ENCODE peak calls at places on chromosomes 1 and 21, in four cellular contexts. One of them, this sample, is unnamed.

GRCh38 chr1:99886841-99887240 is 36.7 kb downstream of the AGL start:
- DNase-seq in GM12878: no peak
- DNase-seq in HepG2: no peak
- DNase-seq in K562: no peak
- DNase-seq in this sample: no peak

GRCh38 chr1:115702993-115703392 is 61.2 kb downstream of the VANGL1 start:
- DNase-seq in GM12878: no peak
- DNase-seq in K562: no peak
- DNase-seq in HepG2: no peak
- DNase-seq in this sample: no peak

GRCh38 chr1:161082996-161083742 is 6.2 kb downstream of the NECTIN4 start:
- DNase-seq in K562: peak
- DNase-seq in GM12878: no peak
- DNase-seq in HepG2: peak
- DNase-seq in this sample: peak

GRCh38 chr1:181134543-181135461 is 46.3 kb downstream of the IER5 start:
- DNase-seq in K562: no peak
- DNase-seq in HepG2: no peak
- DNase-seq in GM12878: peak
- DNase-seq in this sample: no peak

GRCh38 chr21:35159881-35160280 is 110.8 kb upstream of the RUNX1 start:
- DNase-seq in GM12878: no peak
- DNase-seq in K562: no peak
- DNase-seq in HepG2: no peak
- DNase-seq in this sample: no peak

GRCh38 chr1:7591565-7591964 is 179.5 kb upstream of the VAMP3 start:
- DNase-seq in HepG2: no peak
- DNase-seq in GM12878: no peak
- DNase-seq in K562: no peak
- DNase-seq in this sample: no peak

GRCh38 chr1:21622466-21623315 is 46.5 kb downstream of the RAP1GAP start:
- DNase-seq in HepG2: no peak
- DNase-seq in GM12878: no peak
- DNase-seq in K562: peak
- DNase-seq in this sample: peak

GRCh38 chr1:54275349-54275748 is 75.4 kb downstream of the MRPL37 start:
- DNase-seq in K562: no peak
- DNase-seq in GM12878: no peak
- DNase-seq in HepG2: no peak
- DNase-seq in this sample: no peak

GRCh38 chr1:41286486-41286885 is 44.4 kb upstream of the SCMH1 start:
- DNase-seq in HepG2: no peak
- DNase-seq in GM12878: no peak
- DNase-seq in K562: peak
- DNase-seq in this sample: no peak

GRCh38 chr1:202692959-202693555 is 17.2 kb downstream of the SYT2 start:
- DNase-seq in K562: peak
- DNase-seq in GM12878: no peak
- DNase-seq in HepG2: peak
- DNase-seq in this sample: peak

GRCh38 chr1:234997201-234998173 is 131.2 kb downstream of the TOMM20 start:
- DNase-seq in GM12878: no peak
- DNase-seq in HepG2: peak
- DNase-seq in K562: no peak
- DNase-seq in this sample: no peak

GRCh38 chr1:31939484-31940329 is 1.5 kb upstream of the PTP4A2 start:
- DNase-seq in GM12878: peak
- DNase-seq in HepG2: peak
- DNase-seq in K562: peak
- DNase-seq in this sample: peak

GRCh38 chr1:47871799-47872353 is 125.3 kb downstream of the TRABD2B start:
- DNase-seq in HepG2: peak
- DNase-seq in GM12878: no peak
- DNase-seq in K562: no peak
- DNase-seq in this sample: no peak

GRCh38 chr1:62732327-62732726 is 44.1 kb upstream of the DOCK7 start:
- DNase-seq in K562: no peak
- DNase-seq in GM12878: no peak
- DNase-seq in HepG2: peak
- DNase-seq in this sample: no peak

GRCh38 chr1:206723500-206724472 is 39.1 kb downstream of the MAPKAPK2 start:
- DNase-seq in HepG2: no peak
- DNase-seq in GM12878: no peak
- DNase-seq in K562: no peak
- DNase-seq in this sample: no peak

GRCh38 chr1:59107516-59107915 is 189.4 kb upstream of the FGGY start:
- DNase-seq in K562: no peak
- DNase-seq in HepG2: no peak
- DNase-seq in GM12878: no peak
- DNase-seq in this sample: no peak

GRCh38 chr1:204991342-204991844 is 51.6 kb upstream of the CNTN2 start:
- DNase-seq in K562: no peak
- DNase-seq in GM12878: no peak
- DNase-seq in HepG2: no peak
- DNase-seq in this sample: no peak

GRCh38 chr1:204992499-204992898 is 50.5 kb upstream of the CNTN2 start:
- DNase-seq in HepG2: no peak
- DNase-seq in GM12878: no peak
- DNase-seq in K562: no peak
- DNase-seq in this sample: no peak

GRCh38 chr1:204990059-204990664 is 52.9 kb upstream of the CNTN2 start:
- DNase-seq in K562: no peak
- DNase-seq in GM12878: no peak
- DNase-seq in HepG2: no peak
- DNase-seq in this sample: peak

GRCh38 chr1:204989266-204990058 is 53.5 kb upstream of the CNTN2 start:
- DNase-seq in K562: peak
- DNase-seq in GM12878: no peak
- DNase-seq in HepG2: peak
- DNase-seq in this sample: peak

GRCh38 chr1:204990721-204991341 is 52.2 kb upstream of the CNTN2 start:
- DNase-seq in K562: no peak
- DNase-seq in HepG2: no peak
- DNase-seq in GM12878: no peak
- DNase-seq in this sample: no peak
- TF ChIP-seq FOXM1 in K562: no peak
- TF ChIP-seq FOXM1 in HepG2: no peak
- TF ChIP-seq FOXM1 in GM12878: no peak
- TF ChIP-seq FOXM1 in this sample: no peak

DNA sequence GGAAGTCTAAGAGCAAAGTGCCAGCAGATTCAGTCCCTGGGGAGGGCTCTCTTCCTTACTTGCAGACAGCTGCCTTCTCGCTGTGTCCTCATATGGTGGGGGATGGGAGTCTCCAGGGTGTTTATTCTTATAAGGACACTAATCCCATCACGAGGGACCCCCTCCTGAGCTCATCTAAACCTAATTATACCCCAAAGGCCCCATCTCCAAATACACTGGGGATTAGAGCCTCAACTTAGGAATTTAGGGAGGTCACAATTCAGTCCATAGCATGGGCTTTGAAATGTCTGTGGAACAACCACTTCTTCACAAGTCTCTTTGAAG is 34.7 kb upstream of the ZC3H12A start:
- DNase-seq in HepG2: no peak
- DNase-seq in K562: no peak
- DNase-seq in GM12878: no peak
- DNase-seq in this sample: no peak
- TF ChIP-seq TARDBP in HepG2: no peak
- TF ChIP-seq TARDBP in K562: no peak
- TF ChIP-seq TARDBP in GM12878: no peak
- TF ChIP-seq TARDBP in this sample: no peak

DNA sequence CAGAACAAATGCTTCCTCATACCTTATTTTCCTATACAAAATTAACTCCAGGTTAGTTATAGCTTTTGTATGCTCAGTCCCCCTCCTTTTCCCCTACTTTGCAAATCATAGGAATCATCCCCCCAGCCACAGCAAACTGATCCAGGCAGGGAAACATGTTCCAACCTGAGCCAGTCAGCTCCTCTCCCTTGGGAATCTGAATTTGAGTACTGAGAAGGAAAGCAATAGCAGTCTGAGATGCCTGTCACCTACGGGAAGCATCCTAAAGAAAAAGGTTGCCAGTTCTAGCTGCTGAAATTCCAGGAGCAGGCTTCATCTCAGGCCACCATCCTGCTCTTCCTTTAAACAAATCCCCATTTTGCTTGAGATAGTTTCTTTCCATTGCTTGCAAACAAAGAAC is 6.9 kb downstream of the ADSS2 start:
- DNase-seq in K562: no peak
- DNase-seq in HepG2: no peak
- DNase-seq in GM12878: no peak
- DNase-seq in this sample: no peak
- TF ChIP-seq FOXK2 in K562: no peak
- TF ChIP-seq FOXK2 in HepG2: no peak
- TF ChIP-seq FOXK2 in GM12878: no peak
- TF ChIP-seq FOXK2 in this sample: no peak

DNA sequence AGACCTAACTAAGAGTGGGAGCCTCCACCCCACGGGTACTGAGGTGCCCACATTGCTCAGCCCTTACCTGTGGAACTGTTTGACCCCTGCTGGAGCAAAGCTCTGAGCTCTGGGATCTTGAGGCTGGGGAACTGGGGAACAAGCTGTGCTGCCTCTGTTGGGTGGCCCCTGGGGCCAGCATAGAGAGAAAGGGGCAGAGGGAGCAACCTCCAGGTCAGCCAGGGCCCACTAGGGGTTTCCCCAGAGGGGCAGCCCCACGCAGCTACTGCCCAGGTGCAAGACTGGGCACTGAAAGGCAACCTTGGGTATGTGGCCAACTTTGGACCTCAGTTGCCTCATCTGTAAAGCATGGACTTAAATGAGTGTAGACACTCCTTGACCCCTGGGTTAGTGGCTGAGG is 23.5 kb upstream of the EPB41 start:
- DNase-seq in K562: no peak
- DNase-seq in HepG2: no peak
- DNase-seq in GM12878: no peak
- DNase-seq in this sample: no peak
- TF ChIP-seq FOXM1 in K562: no peak
- TF ChIP-seq FOXM1 in HepG2: no peak
- TF ChIP-seq FOXM1 in GM12878: no peak
- TF ChIP-seq FOXM1 in this sample: no peak

DNA sequence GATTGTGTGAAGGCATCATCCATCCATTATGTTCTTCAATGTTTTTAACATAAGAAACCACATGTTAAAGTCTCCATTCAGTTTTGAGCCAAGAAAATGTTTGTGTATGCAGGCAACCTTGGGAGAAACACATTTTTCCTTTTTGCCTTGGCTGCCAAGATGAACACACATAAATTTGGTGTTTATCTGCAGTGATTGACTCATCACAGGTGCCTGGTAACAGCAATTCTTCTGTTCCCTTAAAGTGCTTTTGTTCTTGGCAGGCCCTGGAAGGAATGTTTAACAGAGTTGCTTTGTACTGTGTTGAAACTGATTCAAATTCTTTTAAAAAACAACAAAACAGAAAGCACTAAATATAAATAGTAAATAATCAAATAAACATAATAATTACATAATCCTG is 710.0 kb upstream of the ADGRL4 start:
- DNase-seq in K562: no peak
- DNase-seq in GM12878: no peak
- DNase-seq in HepG2: no peak
- DNase-seq in this sample: no peak
- TF ChIP-seq TARDBP in K562: no peak
- TF ChIP-seq TARDBP in GM12878: no peak
- TF ChIP-seq TARDBP in HepG2: no peak
- TF ChIP-seq TARDBP in this sample: no peak

GRCh38 chr1:18128298-18128697 is 20.7 kb downstream of the IGSF21 start:
- DNase-seq in HepG2: peak
- DNase-seq in K562: no peak
- DNase-seq in GM12878: no peak
- DNase-seq in this sample: no peak
- TF ChIP-seq FOXK2 in HepG2: no peak
- TF ChIP-seq FOXK2 in K562: no peak
- TF ChIP-seq FOXK2 in GM12878: no peak
- TF ChIP-seq FOXK2 in this sample: no peak

This sample was measured in HEK293T.